ENCODE peak calls at places on chromosomes 3 and 15, in seven cellular contexts. W is fibroblast of the conjunctiva, R is left cardiac atrium, J is T-helper 17 cell, T is activated gamma-delta T cell treated with Interleukin-2 at 50 U/mL for 16 hours, F is mucosa of descending colon, A is left lobe of liver. P is an unnamed sample.

GRCh38 chr3:155069729-155070128 is 10.4 kb upstream of the MME start:
- DNase-seq in W (no peak), R (no peak), J (no peak), T (no peak), F (no peak), A (no peak), P (no peak)

GRCh38 chr3:178419078-178419477 is 117.2 kb upstream of the KCNMB2 start:
- DNase-seq in W (no peak), R (no peak), J (no peak), T (no peak), F (no peak), A (no peak), P (no peak)

GRCh38 chr3:69204315-69204957 is 82.0 kb upstream of the LMOD3 start:
- DNase-seq in W (no peak), R (no peak), J (no peak), T (no peak), F (no peak), A (no peak), P (no peak)

GRCh38 chr15:90948506-90948905 is 6.2 kb upstream of the RCCD1 start:
- DNase-seq in W (no peak), R (no peak), J (no peak), T (no peak), F (no peak), A (no peak), P (no peak)

GRCh38 chr3:148750296-148750695 is 52.6 kb downstream of the AGTR1 start:
- DNase-seq in W (no peak), R (no peak), J (no peak), T (no peak), F (no peak), A (no peak), P (no peak)

GRCh38 chr15:58074452-58074851 is 8.9 kb upstream of the ALDH1A2 start:
- DNase-seq in W (no peak), R (no peak), J (no peak), T (no peak), F (no peak), A (no peak), P (no peak)

GRCh38 chr3:101228441-101228840 is 91.9 kb downstream of the IMPG2 start:
- DNase-seq in W (no peak), R (no peak), J (no peak), T (no peak), F (no peak), A (no peak), P (no peak)

GRCh38 chr15:69787791-69788190 is 309.9 kb downstream of the TLE3 start:
- DNase-seq in W (no peak), R (no peak), J (no peak), T (no peak), F (no peak), A (no peak), P (peak)

GRCh38 chr3:59839283-59839682 is 789.5 kb upstream of the CFAP20DC start:
- DNase-seq in W (peak), R (no peak), J (no peak), T (no peak), F (no peak), A (no peak), P (no peak)

GRCh38 chr15:98906712-98907083 is 100.9 kb downstream of the PGPEP1L start:
- DNase-seq in W (no peak), R (peak), J (no peak), T (no peak), F (no peak), A (no peak), P (no peak)

GRCh38 chr15:58348095-58348812 is 83.5 kb upstream of the LIPC start:
- DNase-seq in W (no peak), R (no peak), J (no peak), T (no peak), F (no peak), A (no peak), P (no peak)

GRCh38 chr3:152745677-152746076 is 89.3 kb upstream of the P2RY1 start:
- DNase-seq in W (no peak), R (no peak), J (no peak), T (no peak), F (no peak), A (no peak), P (no peak)

GRCh38 chr3:197501879-197502620 is 53.7 kb downstream of the BDH1 start:
- DNase-seq in W (no peak), R (no peak), J (no peak), T (no peak), F (peak), A (peak), P (no peak)

GRCh38 chr3:107810195-107811071 is 280.4 kb downstream of the CD47 start:
- DNase-seq in W (no peak), R (no peak), J (no peak), T (no peak), F (no peak), A (no peak), P (no peak)

P was measured in osteocyte.